ENCODE peak calls at places on chromosomes 12 and 14, in ten cellular contexts. M is AG20443, U is coronary artery, F is GM10248, G is MG63, H is GM13977, Q is foreskin melanocyte, C is posterior vena cava, W is lung microvascular endothelial cell, D is GM23248. E is an unnamed sample.

GRCh38 chr12:89507015-89507824 is 17.4 kb downstream of the GALNT4 start:
- DNase-seq in M (no peak), U (no peak), F (no peak), G (no peak), H (no peak), Q (peak), C (no peak), W (peak), D (no peak), E (no peak)

GRCh38 chr14:22200977-22201605 is 387.9 kb downstream of the DAD1 start:
- DNase-seq in M (no peak), U (no peak), F (peak), G (no peak), H (peak), Q (peak), C (no peak), W (peak), D (peak), E (no peak)

GRCh38 chr12:55400229-55400628 is at the start of gene OR6C65:
- DNase-seq in M (no peak), U (no peak), F (no peak), G (no peak), H (no peak), Q (no peak), C (no peak), W (no peak), D (no peak), E (no peak)

GRCh38 chr12:48105321-48105866 is 485 bp downstream of the SENP1 start:
- DNase-seq in M (no peak), U (peak), F (peak), G (no peak), H (peak), Q (no peak), C (no peak), W (peak), D (peak), E (no peak)

GRCh38 chr12:123388218-123388947 is 4.5 kb downstream of the KMT5A start:
- DNase-seq in M (peak), U (peak), F (peak), G (peak), H (peak), Q (no peak), C (peak), W (peak), D (peak), E (no peak)

GRCh38 chr12:62767946-62768345 is 167.0 kb downstream of the PPM1H start:
- DNase-seq in M (no peak), U (no peak), F (no peak), G (no peak), H (no peak), Q (no peak), C (no peak), W (no peak), D (no peak), E (no peak)

GRCh38 chr12:127355061-127355820 is 911.7 kb upstream of the TMEM132C start:
- DNase-seq in M (peak), U (no peak), F (no peak), G (peak), H (no peak), Q (no peak), C (no peak), W (no peak), D (peak), E (no peak)

GRCh38 chr12:14308516-14308915 is 57.0 kb upstream of the ATF7IP start:
- DNase-seq in M (no peak), U (no peak), F (no peak), G (no peak), H (no peak), Q (no peak), C (no peak), W (no peak), D (no peak), E (no peak)

GRCh38 chr12:52792185-52793029 is 3.5 kb downstream of the KRT3 start:
- DNase-seq in M (no peak), U (no peak), F (no peak), G (no peak), H (no peak), Q (no peak), C (peak), W (no peak), D (no peak), E (no peak)

E was measured in glomerular endothelial cell.